ENCODE peak calls at places on chromosomes 3 and 15, in four cellular contexts. E, C, O and N are unnamed samples.

GRCh38 chr3:170355738-170356595 is 1.5 kb upstream of the SKIL start:
- DNase-seq in E (peak; percentile 69), C (peak; percentile 55), O (no peak), N (peak; percentile 73)

GRCh38 chr15:55868707-55869106 is 124.7 kb downstream of the NEDD4 start:
- DNase-seq in E (peak; percentile 53), C (no peak), O (no peak), N (no peak)

GRCh38 chr15:80551348-80551747 is 143.8 kb upstream of the ABHD17C start:
- DNase-seq in E (no peak), C (no peak), O (peak; percentile 47), N (no peak)

GRCh38 chr3:82229397-82229796 is 468.0 kb upstream of the GBE1 start:
- DNase-seq in E (no peak), C (no peak), O (no peak), N (no peak)

GRCh38 chr15:58369261-58369699 is 62.5 kb upstream of the LIPC start:
- DNase-seq in E (peak; percentile 93), C (peak; percentile 81), O (peak; percentile 89), N (no peak)

GRCh38 chr3:27960133-27960532 is 238.0 kb upstream of the EOMES start:
- DNase-seq in E (peak; percentile 65), C (no peak), O (no peak), N (peak; percentile 32)

GRCh38 chr3:86990734-86991481 is at the start of gene VGLL3:
- DNase-seq in E (peak; percentile 90), C (peak; percentile 58), O (no peak), N (peak; percentile 97)

GRCh38 chr3:30180305-30181275 is 425.8 kb upstream of the TGFBR2 start:
- DNase-seq in E (no peak), C (no peak), O (no peak), N (no peak)

GRCh38 chr3:144549161-144549560 is 577.5 kb downstream of the DIPK2A start:
- DNase-seq in E (no peak), C (no peak), O (no peak), N (peak; percentile 39)

GRCh38 chr3:85041562-85042055 is 82.8 kb downstream of the CADM2 start:
- DNase-seq in E (no peak), C (no peak), O (no peak), N (no peak)

GRCh38 chr3:89467886-89468479 is 360.6 kb downstream of the EPHA3 start:
- DNase-seq in E (no peak), C (no peak), O (no peak), N (peak; percentile 12)

GRCh38 chr3:155497930-155498647 is 204.6 kb upstream of the STRIT1 start:
- DNase-seq in E (peak; percentile 96), C (no peak), O (no peak), N (no peak)

GRCh38 chr3:195139091-195139875 is 131.7 kb downstream of the XXYLT1 start:
- DNase-seq in E (no peak), C (no peak), O (no peak), N (no peak)

GRCh38 chr15:64623347-64624024 is 151.9 kb downstream of the RBPMS2 start:
- DNase-seq in E (no peak), C (no peak), O (no peak), N (peak; percentile 73)

GRCh38 chr3:133891662-133892389 is 3.9 kb downstream of the RAB6B start:
- DNase-seq in E (no peak), C (no peak), O (peak; percentile 85), N (no peak)

GRCh38 chr15:90870354-90871096 is 2.1 kb downstream of the FURIN start:
- DNase-seq in E (peak; percentile 50), C (peak; percentile 38), O (no peak), N (peak; percentile 63)

GRCh38 chr3:184579513-184579912 is 17.9 kb downstream of the EPHB3 start:
- DNase-seq in E (no peak), C (no peak), O (no peak), N (no peak)

GRCh38 chr15:41965441-41966413 is 6.6 kb downstream of the EHD4 start:
- DNase-seq in E (peak; percentile 83), C (no peak), O (no peak), N (no peak)

GRCh38 chr3:136728918-136729317 is 23.3 kb downstream of the STAG1 start:
- DNase-seq in E (peak; percentile 89), C (no peak), O (no peak), N (no peak)

GRCh38 chr3:192884831-192885356 is 32.8 kb downstream of the MB21D2 start:
- DNase-seq in E (peak; percentile 86), C (no peak), O (no peak), N (peak; percentile 95)

GRCh38 chr3:42488687-42489086 is 13.8 kb upstream of the VIPR1 start:
- DNase-seq in E (no peak), C (no peak), O (peak; percentile 64), N (no peak)

GRCh38 chr3:148955544-148956346 is 35.6 kb upstream of the GYG1 start:
- DNase-seq in E (peak; percentile 95), C (peak; percentile 51), O (no peak), N (peak; percentile 63)

GRCh38 chr3:156406393-156406792 is 148.5 kb downstream of the SSR3 start:
- DNase-seq in E (no peak), C (no peak), O (no peak), N (no peak)

GRCh38 chr3:56654460-56654859 is 28.6 kb downstream of the TASOR start:
- DNase-seq in E (no peak), C (no peak), O (no peak), N (no peak)
- H3K27ac ChIP-seq in E (no peak overlapping the region), C (no peak overlapping the region), O (no peak overlapping the region), N (no peak overlapping the region)

DNA sequence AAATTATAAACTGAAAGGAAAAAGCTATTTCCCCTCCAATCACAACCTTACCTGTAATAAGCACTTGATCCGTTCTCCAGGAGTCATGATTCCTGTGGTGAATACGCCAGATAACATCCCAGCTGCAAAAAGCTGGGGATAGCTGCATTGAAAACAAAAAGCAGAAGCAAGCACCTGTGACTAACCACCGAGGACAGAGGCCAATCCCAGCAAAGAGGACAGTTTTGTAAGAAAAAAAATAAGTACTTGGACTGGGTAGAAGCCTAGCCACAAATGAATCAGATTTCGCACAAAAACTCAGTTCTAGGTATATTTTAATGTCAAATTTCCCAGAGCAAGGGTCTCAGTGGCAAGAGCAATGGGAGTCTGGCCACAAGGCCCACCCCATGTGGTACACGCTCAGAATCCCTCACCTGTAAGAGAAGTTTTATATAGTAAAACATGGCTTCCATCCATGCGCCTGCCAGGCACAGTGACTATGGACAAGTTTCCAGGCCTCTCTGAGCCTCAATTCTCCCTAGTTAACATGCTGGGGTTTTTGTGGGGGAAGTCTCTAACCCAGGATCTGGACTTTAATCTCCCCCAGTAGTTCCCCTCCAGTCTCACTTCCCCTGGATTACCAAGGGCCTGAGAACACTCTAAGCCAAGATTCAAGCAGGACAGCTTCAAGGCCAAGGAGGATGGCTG is 19.2 kb downstream of the SLC25A20 start:
- DNase-seq in E (no peak), C (no peak), O (no peak), N (no peak)
- H3K27ac ChIP-seq in E (no peak overlapping the region), C (no peak overlapping the region), O (no peak overlapping the region), N (no peak overlapping the region)

GRCh38 chr3:122975163-122975923 is 52.2 kb downstream of the SEMA5B start:
- DNase-seq in E (peak; percentile 87), C (peak; percentile 58), O (no peak), N (peak; percentile 36)
- H3K27ac ChIP-seq in E (no peak overlapping the region), C (no peak overlapping the region), O (peak overlapping the region; percentile 23), N (no peak overlapping the region)

GRCh38 chr3:4841783-4842440 is 137.3 kb upstream of the BHLHE40 start:
- DNase-seq in E (peak; percentile 58), C (no peak), O (no peak), N (no peak)
- H3K27ac ChIP-seq in E (no peak overlapping the region), C (no peak overlapping the region), O (no peak overlapping the region), N (no peak overlapping the region)

GRCh38 chr3:130260821-130261402 is 84.6 kb upstream of the COL6A5 start:
- DNase-seq in E (no peak), C (no peak), O (no peak), N (no peak)
- H3K27ac ChIP-seq in E (no peak overlapping the region), C (no peak overlapping the region), O (no peak overlapping the region), N (no peak overlapping the region)

GRCh38 chr15:29922191-29922590 is 99.9 kb upstream of the TJP1 start:
- DNase-seq in E (no peak), C (no peak), O (no peak), N (no peak)

GRCh38 chr15:29920515-29920914 is 98.2 kb upstream of the TJP1 start:
- DNase-seq in E (peak; percentile 60), C (peak; percentile 85), O (no peak), N (no peak)

GRCh38 chr15:29917600-29918597 is 95.6 kb upstream of the TJP1 start:
- DNase-seq in E (peak; percentile 41), C (no peak), O (peak; percentile 75), N (no peak)

GRCh38 chr15:29921130-29921601 is 98.9 kb upstream of the TJP1 start:
- DNase-seq in E (peak; percentile 40), C (no peak), O (no peak), N (no peak)

GRCh38 chr15:29919380-29919881 is 97.2 kb upstream of the TJP1 start:
- DNase-seq in E (no peak), C (no peak), O (peak; percentile 90), N (no peak)
- H3K27ac ChIP-seq in E (no peak overlapping the region), C (no peak overlapping the region), O (no peak overlapping the region), N (no peak overlapping the region)

DNA sequence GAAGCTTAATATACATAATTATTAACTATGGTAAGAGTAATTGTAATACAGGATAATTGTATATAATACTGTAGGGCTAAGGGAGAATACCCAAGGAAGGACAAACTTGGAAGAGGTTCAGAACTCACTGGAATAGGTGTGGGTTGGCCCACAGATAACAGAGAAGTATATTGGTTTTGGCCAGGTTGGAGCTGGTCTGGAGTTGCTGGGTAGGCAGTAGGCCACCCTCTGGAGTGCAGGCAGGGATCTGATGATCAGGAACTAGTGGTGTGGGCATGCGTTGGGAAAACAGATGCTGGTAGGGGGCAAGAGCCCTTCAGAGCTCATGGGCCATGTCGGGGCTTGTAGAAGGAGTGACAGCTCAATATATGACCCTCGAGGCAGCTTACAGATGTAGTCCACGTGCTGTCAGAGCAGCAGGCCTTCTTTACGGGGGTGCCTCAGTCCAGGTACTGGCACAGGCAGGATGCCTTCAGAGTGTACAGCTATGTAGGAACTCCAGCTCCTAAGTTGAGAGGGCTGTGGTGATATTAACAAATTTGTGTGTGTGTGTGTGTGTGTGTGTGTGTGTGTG is 12.4 kb downstream of the IREB2 start:
- DNase-seq in E (no peak), C (no peak), O (no peak), N (no peak)
- H3K27ac ChIP-seq in E (no peak overlapping the region), C (no peak overlapping the region), O (no peak overlapping the region), N (no peak overlapping the region)

DNA sequence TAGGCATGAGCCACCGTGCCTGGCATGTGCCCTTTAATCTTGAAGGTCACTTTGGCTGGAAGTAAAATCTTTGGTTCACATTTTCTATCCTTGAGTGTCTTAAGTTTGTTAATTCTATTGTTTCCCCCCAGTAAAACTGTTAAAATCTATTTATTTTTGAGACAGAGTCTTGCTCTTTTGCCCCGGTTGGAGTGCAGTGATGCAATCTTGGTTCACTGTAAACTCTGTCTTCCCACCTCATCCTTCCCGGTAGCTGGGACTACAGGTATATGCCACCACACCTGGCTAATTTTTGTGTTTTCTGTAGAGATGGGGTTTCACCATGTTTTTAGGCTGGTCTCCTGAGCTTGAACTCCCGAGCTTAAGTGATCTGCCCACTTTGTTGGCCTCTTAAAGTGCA is 7.7 kb downstream of the PPP4R2 start:
- DNase-seq in E (no peak), C (no peak), O (no peak), N (no peak)
- H3K27ac ChIP-seq in E (no peak overlapping the region), C (no peak overlapping the region), O (no peak overlapping the region), N (no peak overlapping the region)

GRCh38 chr15:100111103-100112060 is 230.4 kb downstream of the ADAMTS17 start:
- DNase-seq in E (peak; percentile 91), C (peak; percentile 27), O (no peak), N (peak; percentile 38)
- H3K27ac ChIP-seq in E (peak overlapping the region; percentile 77), C (peak overlapping the region; percentile 89), O (peak overlapping the region; percentile 55), N (no peak overlapping the region)